ENCODE peak calls at places on chromosomes 6 and 20, in eight cellular contexts. Z is amygdala; D is kidney tubule cell; E is AML-193; B is activated T-cell treated with anti-CD3 and anti-CD28 coated beads, Interleukin-2, amount 50 U/mL, for 72 hours; X is SK-N-SH; L is HFF-Myc; F is effector memory CD4-positive, alpha-beta T cell. A is an unnamed sample.

GRCh38 chr6:122381494-122382083 is 17.9 kb upstream of the HSF2 start:
- DNase-seq in X (peak), D (peak), E (peak), F (peak), Z (peak), B (peak), L (peak), A (peak)

GRCh38 chr6:121879149-121879548 is 443.7 kb downstream of the GJA1 start:
- DNase-seq in D (no peak), E (no peak), F (no peak), X (no peak), L (no peak), B (no peak), Z (no peak), A (peak)

GRCh38 chr6:169240591-169241390 is 12.9 kb downstream of the THBS2 start:
- DNase-seq in Z (no peak), F (no peak), E (no peak), L (no peak), B (no peak), D (no peak), X (no peak), A (no peak)

GRCh38 chr6:146857960-146858308 is 259.2 kb downstream of the ADGB start:
- DNase-seq in Z (no peak), X (peak), L (no peak), B (no peak), D (no peak), E (no peak), F (no peak), A (peak)

GRCh38 chr6:13485923-13486557 is 1.4 kb downstream of the GFOD1 start:
- DNase-seq in Z (peak), E (peak), X (peak), B (no peak), F (no peak), D (peak), L (no peak), A (no peak)

GRCh38 chr20:63692436-63693078 is 3.9 kb upstream of the TNFRSF6B start:
- DNase-seq in L (no peak), F (no peak), D (no peak), E (no peak), X (no peak), Z (no peak), B (no peak), A (peak)

GRCh38 chr6:33428219-33428890 is 8.5 kb downstream of the SYNGAP1 start:
- DNase-seq in X (peak), E (peak), L (no peak), F (no peak), B (no peak), Z (no peak), D (peak), A (peak)

GRCh38 chr6:162621246-162621645 is 106.3 kb downstream of the PRKN start:
- DNase-seq in D (peak), B (peak), Z (no peak), L (no peak), E (no peak), F (no peak), X (peak), A (peak)

GRCh38 chr6:1129141-1129540 is 182.8 kb upstream of the FOXQ1 start:
- DNase-seq in F (no peak), X (no peak), Z (no peak), E (no peak), B (no peak), D (peak), L (peak), A (peak)

GRCh38 chr20:43102394-43102793 is 87.3 kb downstream of the PTPRT start:
- DNase-seq in X (peak), F (no peak), L (no peak), B (no peak), D (no peak), E (no peak), Z (no peak), A (no peak)

GRCh38 chr6:921400-921799 is 228.5 kb upstream of the EXOC2 start:
- DNase-seq in D (no peak), X (no peak), F (no peak), Z (no peak), L (no peak), B (no peak), E (no peak), A (no peak)

GRCh38 chr20:32457476-32457986 is 99.4 kb downstream of the ASXL1 start:
- DNase-seq in F (no peak), L (no peak), Z (peak), B (no peak), E (no peak), D (peak), X (peak), A (peak)

GRCh38 chr6:42846505-42846904 is 32.9 kb upstream of the RPL7L1 start:
- DNase-seq in E (no peak), L (no peak), D (no peak), Z (no peak), B (no peak), F (no peak), X (no peak), A (no peak)